ENCODE peak calls at places on chromosome 1, in eight cellular contexts. Q is mammary epithelial cell, D is cardiac muscle cell, Y is A549, F is fibroblast of mammary gland, T is pancreas, B is AG04449, A is neural crest cell. M is an unnamed sample.

GRCh38 chr1:220684890-220685289 is 5.3 kb upstream of the C1orf115 start:
- DNase-seq in Q (no peak), D (peak; percentile 38), Y (no peak), F (no peak), T (no peak), B (no peak), A (no peak), M (no peak)

GRCh38 chr1:3785458-3786157 is 10.7 kb downstream of the LRRC47 start:
- DNase-seq in Q (peak; percentile 36), D (peak; percentile 45), Y (no peak), F (no peak), T (no peak), B (no peak), A (peak; percentile 34), M (peak; percentile 53)

GRCh38 chr1:16258591-16259135 is 21.7 kb upstream of the CPLANE2 start:
- DNase-seq in Q (no peak), D (no peak), Y (no peak), F (no peak), T (no peak), B (no peak), A (no peak), M (no peak)

GRCh38 chr1:113129529-113130185 is 56.7 kb downstream of the LRIG2 start:
- DNase-seq in Q (no peak), D (peak; percentile 9), Y (no peak), F (no peak), T (no peak), B (no peak), A (no peak), M (no peak)

GRCh38 chr1:201597551-201598230 is 58.8 kb downstream of the NAV1 start:
- DNase-seq in Q (no peak), D (no peak), Y (peak; percentile 74), F (no peak), T (peak; percentile 98), B (no peak), A (no peak), M (peak; percentile 69)

GRCh38 chr1:50508040-50508586 is 84.9 kb upstream of the DMRTA2 start:
- DNase-seq in Q (no peak), D (no peak), Y (no peak), F (no peak), T (no peak), B (no peak), A (no peak), M (no peak)

GRCh38 chr1:113124366-113124765 is 51.4 kb downstream of the LRIG2 start:
- DNase-seq in Q (no peak), D (no peak), Y (no peak), F (no peak), T (no peak), B (no peak), A (no peak), M (no peak)

GRCh38 chr1:37890378-37891014 is 31.1 kb upstream of the MTF1 start:
- DNase-seq in Q (peak; percentile 26), D (peak; percentile 44), Y (peak; percentile 14), F (peak; percentile 62), T (no peak), B (peak; percentile 4), A (no peak), M (no peak)

GRCh38 chr1:203557390-203557789 is 63.4 kb downstream of the OPTC start:
- DNase-seq in Q (peak; percentile 35), D (no peak), Y (no peak), F (peak; percentile 87), T (no peak), B (peak; percentile 75), A (no peak), M (no peak)

DNA sequence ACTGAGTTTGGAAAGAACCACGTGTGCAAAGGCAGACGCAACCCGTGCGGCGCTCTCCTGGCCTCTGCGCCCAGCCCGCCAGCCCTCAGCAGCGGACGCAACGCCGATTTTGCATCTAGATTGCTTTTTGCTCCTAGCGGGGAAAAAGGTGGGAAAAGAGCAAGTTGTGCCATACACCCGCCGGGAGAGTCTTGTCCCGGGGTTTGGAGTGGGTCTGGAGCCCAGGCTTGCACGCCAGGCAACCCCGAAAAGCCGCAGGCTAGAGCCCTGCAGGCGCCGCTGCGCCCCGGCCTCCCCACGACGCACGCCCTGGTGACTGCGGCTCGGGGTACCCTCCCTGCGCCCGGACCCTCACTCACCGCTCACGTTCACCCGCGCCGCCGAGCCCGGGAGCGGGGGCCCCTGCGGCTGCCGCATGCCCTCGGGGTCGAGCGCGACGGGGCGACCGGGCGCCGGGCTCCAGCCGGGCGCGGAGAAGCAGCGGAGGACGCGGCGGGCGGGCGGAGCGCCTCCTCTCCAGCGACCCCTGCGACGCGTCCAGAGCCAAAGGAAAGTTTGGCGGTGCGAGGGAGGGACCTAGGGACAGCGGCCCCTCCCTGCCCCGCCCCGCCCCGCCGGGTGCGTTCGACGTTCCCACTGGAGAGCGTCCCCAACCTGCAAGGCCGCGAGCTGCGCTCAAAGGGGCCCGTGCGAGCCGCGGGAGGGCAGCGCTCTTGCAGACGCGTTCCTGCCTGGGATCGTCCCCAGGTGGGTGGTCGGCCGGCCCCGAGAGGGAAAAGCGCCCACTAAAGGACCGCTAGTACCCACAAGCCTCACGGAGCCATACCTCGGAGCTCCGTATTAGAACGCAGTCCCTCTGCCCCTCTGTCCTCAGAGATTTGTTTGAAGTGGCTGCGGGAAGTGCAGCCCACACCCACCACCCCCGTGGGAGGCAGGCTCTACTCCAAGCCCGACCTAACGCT is at the start of gene LPAR3:
- DNase-seq in Q (peak; percentile 35), D (peak; percentile 87), Y (no peak), F (peak; percentile 10), T (peak; percentile 76), B (no peak), A (peak; percentile 37), M (peak; percentile 31)
- TF ChIP-seq CTCF in Q (no peak), D (no peak), Y (no peak), F (no peak), T (no peak), B (no peak), A (peak; percentile 12), M (no peak)

DNA sequence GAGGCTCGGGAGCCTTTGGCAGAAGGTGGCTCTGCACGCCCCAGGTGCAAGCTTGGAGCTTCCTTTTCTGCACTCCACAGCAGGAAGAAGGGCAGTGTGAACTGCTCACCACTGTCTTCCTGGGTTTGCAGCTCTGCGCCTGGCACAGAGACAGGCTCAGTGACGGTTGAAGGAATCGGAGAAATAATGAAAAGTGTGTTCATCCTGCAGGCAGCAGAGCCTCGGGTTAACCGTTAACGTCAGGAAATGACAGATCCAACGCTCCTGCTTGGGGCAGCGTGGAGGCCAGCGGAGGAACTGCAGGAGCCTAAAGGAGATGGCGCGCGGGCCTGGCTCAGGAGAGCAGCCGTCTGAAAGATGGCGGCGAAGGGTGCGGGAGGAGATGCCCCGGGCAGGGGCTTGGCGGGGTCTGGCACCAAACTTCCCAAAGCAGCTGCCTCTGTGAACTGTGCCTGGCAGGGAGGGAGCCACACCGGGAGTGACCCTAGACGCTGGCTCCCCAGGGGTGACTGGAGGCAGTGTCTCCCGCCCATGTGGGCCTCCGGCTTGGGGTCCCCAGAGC is 10.9 kb upstream of the SAMD11 start:
- DNase-seq in Q (no peak), D (no peak), Y (peak; percentile 52), F (peak; percentile 28), T (peak; percentile 36), B (no peak), A (no peak), M (peak; percentile 43)
- TF ChIP-seq CTCF in Q (peak; percentile 18), D (peak; percentile 35), Y (no peak), F (peak; percentile 14), T (no peak), B (peak; percentile 47), A (peak; percentile 52), M (no peak)

GRCh38 chr1:226649244-226649643 is 89.8 kb downstream of the ITPKB start:
- DNase-seq in Q (no peak), D (no peak), Y (no peak), F (no peak), T (no peak), B (no peak), A (no peak), M (no peak)

GRCh38 chr1:226648421-226648820 is 90.7 kb downstream of the ITPKB start:
- DNase-seq in Q (no peak), D (no peak), Y (no peak), F (no peak), T (peak; percentile 4), B (no peak), A (no peak), M (no peak)

GRCh38 chr1:226650236-226650841 is 88.7 kb downstream of the ITPKB start:
- DNase-seq in Q (no peak), D (no peak), Y (no peak), F (no peak), T (peak; percentile 2), B (no peak), A (no peak), M (peak; percentile 53)

GRCh38 chr1:226651041-226651731 is 87.9 kb downstream of the ITPKB start:
- DNase-seq in Q (no peak), D (no peak), Y (no peak), F (no peak), T (peak; percentile 10), B (no peak), A (no peak), M (no peak)

GRCh38 chr1:226649780-226650179 is 89.3 kb downstream of the ITPKB start:
- DNase-seq in Q (no peak), D (peak; percentile 35), Y (no peak), F (peak; percentile 50), T (peak; percentile 3), B (no peak), A (no peak), M (peak; percentile 42)
- TF ChIP-seq CTCF in Q (no peak), D (peak; percentile 26), Y (peak; percentile 24), F (peak; percentile 33), T (no peak), B (peak; percentile 11), A (peak; percentile 33), M (no peak)

GRCh38 chr1:117846674-117847425 is 82.6 kb downstream of the GDAP2 start:
- DNase-seq in Q (no peak), D (no peak), Y (no peak), F (no peak), T (no peak), B (no peak), A (no peak), M (no peak)

GRCh38 chr1:117841117-117841650 is 88.2 kb downstream of the GDAP2 start:
- DNase-seq in Q (no peak), D (no peak), Y (no peak), F (no peak), T (no peak), B (no peak), A (no peak), M (no peak)

GRCh38 chr1:117843791-117844190 is 85.6 kb downstream of the GDAP2 start:
- DNase-seq in Q (no peak), D (no peak), Y (no peak), F (peak; percentile 50), T (no peak), B (no peak), A (no peak), M (no peak)

GRCh38 chr1:117838911-117839310 is 90.5 kb downstream of the GDAP2 start:
- DNase-seq in Q (peak; percentile 35), D (no peak), Y (no peak), F (peak; percentile 87), T (no peak), B (no peak), A (no peak), M (no peak)

DNA sequence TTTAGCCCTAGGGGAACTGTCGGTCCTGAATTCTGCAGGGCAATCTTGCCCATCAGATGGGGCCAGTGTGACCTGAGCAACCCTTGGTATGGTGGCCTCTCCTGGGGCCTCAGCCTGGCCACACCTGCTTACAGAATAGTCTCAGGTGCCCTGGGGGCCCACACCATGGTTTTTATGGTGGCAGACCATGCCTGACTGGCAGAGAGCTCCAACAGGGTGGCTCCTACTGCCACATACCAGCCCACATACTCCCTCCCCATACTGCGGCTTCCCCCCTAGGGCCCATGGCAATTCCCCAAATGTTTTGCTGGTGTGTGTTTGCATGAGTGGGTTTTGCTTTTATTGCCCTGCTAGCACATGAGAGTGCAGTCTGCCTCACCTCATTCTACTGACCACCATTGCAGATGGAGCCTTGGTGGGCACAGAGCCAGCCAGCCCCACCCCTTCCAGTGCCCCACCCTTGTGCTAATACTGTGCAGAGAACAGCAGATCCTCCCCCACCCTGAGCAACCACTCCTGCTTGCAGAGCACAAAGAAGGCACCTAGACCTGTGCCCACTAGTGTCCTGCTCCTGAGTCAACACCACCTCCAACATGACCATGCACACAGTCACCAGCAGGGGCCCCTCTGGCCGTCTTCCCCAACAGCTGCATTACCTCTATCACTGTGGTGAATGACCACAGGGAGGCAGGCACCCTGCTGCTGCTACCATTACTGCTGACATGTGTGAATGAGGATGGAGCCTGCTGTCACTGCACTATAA is 86.8 kb downstream of the GDAP2 start:
- DNase-seq in Q (no peak), D (no peak), Y (no peak), F (peak; percentile 20), T (peak; percentile 18), B (no peak), A (no peak), M (peak; percentile 8)
- TF ChIP-seq CTCF in Q (no peak), D (no peak), Y (no peak), F (no peak), T (no peak), B (no peak), A (no peak), M (peak; percentile 25)

M was measured in endothelial cell.